ENCODE peak calls at places on chromosomes 1 and 21, in ten cellular contexts. Z is HFFc6, N is fibroblast of pulmonary artery, K is colonic mucosa, P is epithelial cell of esophagus, W is H9, C is HFF-Myc, E is stomach, J is upper lobe of right lung, Y is left ventricle myocardium inferior. V is an unnamed sample.

GRCh38 chr1:223331929-223332328 is 32.0 kb downstream of the SUSD4 start:
- DNase-seq in Z (peak; percentile 61), N (peak; percentile 3), K (no peak), P (peak; percentile 64), W (no peak), C (no peak), E (no peak), J (no peak), Y (no peak), V (no peak)

GRCh38 chr21:45831991-45832740 is 149.4 kb upstream of the COL6A1 start:
- DNase-seq in Z (no peak), N (peak; percentile 51), K (no peak), P (peak; percentile 19), W (no peak), C (no peak), E (no peak), J (no peak), Y (no peak), V (no peak)

GRCh38 chr1:197178998-197179397 is 32.5 kb upstream of the ASPM start:
- DNase-seq in Z (peak; percentile 75), N (peak; percentile 82), K (no peak), P (no peak), W (no peak), C (no peak), E (no peak), J (no peak), Y (no peak), V (no peak)

GRCh38 chr1:15671430-15671829 is 12.7 kb upstream of the PLEKHM2 start:
- DNase-seq in Z (no peak), N (no peak), K (no peak), P (no peak), W (no peak), C (no peak), E (no peak), J (no peak), Y (no peak), V (no peak)

GRCh38 chr1:164092603-164093353 is 466.2 kb upstream of the PBX1 start:
- DNase-seq in Z (no peak), N (peak; percentile 2), K (peak; percentile 26), P (peak; percentile 2), W (no peak), C (no peak), E (no peak), J (no peak), Y (no peak), V (no peak)

GRCh38 chr1:186435336-186435735 is 25.6 kb downstream of the PDC start:
- DNase-seq in Z (no peak), N (peak; percentile 60), K (no peak), P (peak; percentile 71), W (no peak), C (no peak), E (no peak), J (no peak), Y (no peak), V (no peak)

GRCh38 chr1:192805832-192806323 is 3.0 kb upstream of the RGS2 start:
- DNase-seq in Z (peak; percentile 96), N (peak; percentile 98), K (peak; percentile 46), P (peak; percentile 94), W (no peak), C (peak; percentile 81), E (no peak), J (no peak), Y (no peak), V (no peak)

GRCh38 chr1:194252189-194252588 is 1065.8 kb upstream of the B3GALT2 start:
- DNase-seq in Z (peak; percentile 58), N (peak; percentile 59), K (no peak), P (no peak), W (no peak), C (peak; percentile 9), E (no peak), J (no peak), Y (no peak), V (no peak)

GRCh38 chr1:56910441-56910985 is 55.3 kb downstream of the C8B start:
- DNase-seq in Z (no peak), N (no peak), K (no peak), P (no peak), W (no peak), C (no peak), E (peak; percentile 71), J (no peak), Y (no peak), V (no peak)

GRCh38 chr21:44513389-44514217 is 26.4 kb downstream of the KRTAP10-1 start:
- DNase-seq in Z (no peak), N (no peak), K (no peak), P (no peak), W (no peak), C (no peak), E (no peak), J (no peak), Y (no peak), V (no peak)

GRCh38 chr1:213511173-213511572 is 460.1 kb downstream of the RPS6KC1 start:
- DNase-seq in Z (no peak), N (no peak), K (no peak), P (no peak), W (no peak), C (no peak), E (no peak), J (no peak), Y (no peak), V (no peak)
- TF ChIP-seq CTCF in Z (no peak), N (no peak), K (no peak), P (no peak), W (no peak), C (no peak), E (no peak), J (no peak), Y (no peak), V (no peak)

GRCh38 chr1:91018006-91018405 is 3.8 kb downstream of the ZNF644 start:
- DNase-seq in Z (no peak), N (peak; percentile 36), K (no peak), P (peak; percentile 34), W (no peak), C (no peak), E (no peak), J (no peak), Y (no peak), V (no peak)
- TF ChIP-seq CTCF in Z (peak; percentile 55), N (peak; percentile 41), K (peak; percentile 22), P (peak; percentile 44), W (peak; percentile 58), C (peak; percentile 35), E (no peak), J (peak; percentile 38), Y (peak; percentile 36), V (peak; percentile 26)

GRCh38 chr1:115977481-115978258 is 1.4 kb downstream of the SLC22A15 start:
- DNase-seq in Z (peak; percentile 80), N (peak; percentile 51), K (no peak), P (peak; percentile 97), W (no peak), C (no peak), E (no peak), J (peak; percentile 70), Y (no peak), V (no peak)

GRCh38 chr1:115976900-115977480 is 677 bp downstream of the SLC22A15 start:
- DNase-seq in Z (no peak), N (no peak), K (no peak), P (peak; percentile 37), W (no peak), C (no peak), E (no peak), J (no peak), Y (peak; percentile 18), V (no peak)

GRCh38 chr1:115978292-115978941 is 2.1 kb downstream of the SLC22A15 start:
- DNase-seq in Z (no peak), N (no peak), K (no peak), P (no peak), W (no peak), C (no peak), E (no peak), J (no peak), Y (no peak), V (no peak)

GRCh38 chr1:115975569-115976061 is 698 bp upstream of the SLC22A15 start:
- DNase-seq in Z (no peak), N (no peak), K (no peak), P (no peak), W (no peak), C (no peak), E (no peak), J (no peak), Y (no peak), V (no peak)

DNA sequence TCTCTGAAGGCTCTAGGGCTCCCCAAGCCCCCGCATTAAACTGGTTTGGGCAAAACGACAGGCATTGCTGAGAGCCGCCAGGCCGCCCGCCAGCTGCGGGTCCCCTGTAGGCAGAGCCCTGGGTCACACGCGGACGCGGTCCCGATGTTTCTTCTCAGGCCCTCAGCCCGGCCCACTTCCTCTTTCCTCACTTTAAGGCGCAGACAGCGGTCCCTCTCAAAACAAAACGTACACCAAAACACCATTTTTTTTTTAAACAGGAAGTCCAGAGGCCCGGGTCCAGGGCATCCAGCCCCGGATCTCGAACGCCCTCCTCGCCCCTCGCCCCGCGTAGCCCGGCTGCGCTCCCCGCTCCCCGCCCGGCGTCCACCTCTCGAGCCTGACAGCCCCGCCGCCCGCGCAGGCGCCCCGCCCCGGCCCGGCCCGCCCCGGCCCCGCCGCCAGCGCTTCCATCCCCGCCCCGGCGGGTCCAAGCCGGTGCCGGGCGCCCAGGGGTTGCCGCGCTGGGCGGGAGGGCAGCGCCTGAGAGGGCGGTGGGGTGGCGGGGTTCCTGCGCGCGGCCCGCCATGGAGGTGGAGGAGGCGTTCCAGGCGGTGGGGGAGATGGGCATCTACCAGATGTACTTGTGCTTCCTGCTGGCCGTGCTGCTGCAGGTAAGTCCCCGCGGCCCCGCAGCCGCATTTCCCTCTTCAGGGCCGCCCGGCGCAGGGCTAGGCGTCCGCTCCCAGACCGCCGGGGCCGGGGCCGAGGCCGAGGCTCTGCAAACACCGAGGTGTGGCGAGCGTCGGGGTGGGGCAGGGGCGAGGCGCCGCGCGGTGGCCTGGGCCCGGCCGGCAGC is at the start of gene SLC22A15:
- DNase-seq in Z (peak; percentile 51), N (peak; percentile 54), K (peak; percentile 62), P (peak; percentile 55), W (peak; percentile 72), C (no peak), E (peak; percentile 69), J (peak; percentile 92), Y (peak; percentile 76), V (peak; percentile 74)
- TF ChIP-seq CTCF in Z (no peak), N (no peak), K (no peak), P (no peak), W (no peak), C (no peak), E (no peak), J (no peak), Y (no peak), V (no peak)

GRCh38 chr21:14767192-14767852 is 221.2 kb upstream of the SAMSN1 start:
- DNase-seq in Z (no peak), N (no peak), K (no peak), P (no peak), W (no peak), C (no peak), E (no peak), J (no peak), Y (no peak), V (no peak)

GRCh38 chr21:14768042-14768441 is 221.9 kb upstream of the SAMSN1 start:
- DNase-seq in Z (no peak), N (no peak), K (no peak), P (peak; percentile 9), W (no peak), C (no peak), E (no peak), J (no peak), Y (no peak), V (no peak)

GRCh38 chr21:14762734-14763694 is 216.9 kb upstream of the SAMSN1 start:
- DNase-seq in Z (no peak), N (no peak), K (no peak), P (no peak), W (no peak), C (no peak), E (no peak), J (no peak), Y (no peak), V (no peak)

GRCh38 chr21:14763695-14764064 is 217.6 kb upstream of the SAMSN1 start:
- DNase-seq in Z (no peak), N (no peak), K (no peak), P (no peak), W (no peak), C (no peak), E (no peak), J (no peak), Y (no peak), V (no peak)

GRCh38 chr21:14766241-14766640 is 220.1 kb upstream of the SAMSN1 start:
- DNase-seq in Z (no peak), N (no peak), K (no peak), P (no peak), W (peak; percentile 44), C (no peak), E (no peak), J (no peak), Y (no peak), V (no peak)
- TF ChIP-seq CTCF in Z (no peak), N (no peak), K (no peak), P (no peak), W (peak; percentile 48), C (no peak), E (no peak), J (no peak), Y (no peak), V (no peak)

V was measured in coronary artery.